ENCODE peak calls at places on chromosomes 13 and 19, in five cellular contexts. D is lower leg skin, N is upper lobe of left lung, Q is gastrocnemius medialis, T is testis. O is an unnamed sample.
A peak's percentile ranks its signal among the peaks of the same experiment; 100 is the strongest.

GRCh38 chr19:21047712-21048111 is 27.3 kb downstream of the ZNF430 start:
- DNase-seq in D (no peak), N (no peak), Q (no peak), T (no peak), O (no peak)

GRCh38 chr19:29909545-29909944 is 32.5 kb upstream of the URI1 start:
- DNase-seq in D (peak; percentile 77), N (no peak), Q (no peak), T (no peak), O (no peak)

GRCh38 chr13:33258437-33259193 is 26.9 kb downstream of the STARD13 start:
- DNase-seq in D (no peak), N (no peak), Q (no peak), T (no peak), O (no peak)

GRCh38 chr13:39040206-39040605 is 1.9 kb downstream of the NHLRC3 start:
- DNase-seq in D (no peak), N (no peak), Q (no peak), T (no peak), O (no peak)

GRCh38 chr13:47119568-47120080 is 222.8 kb upstream of the HTR2A start:
- DNase-seq in D (no peak), N (no peak), Q (no peak), T (no peak), O (no peak)

GRCh38 chr19:46085888-46086287 is 38.6 kb downstream of the IGFL3 start:
- DNase-seq in D (no peak), N (no peak), Q (no peak), T (no peak), O (no peak)

GRCh38 chr13:46369506-46370268 is 17.4 kb downstream of the RUBCNL start:
- DNase-seq in D (no peak), N (no peak), Q (no peak), T (no peak), O (peak; percentile 37)

GRCh38 chr19:46288896-46289588 is 7.8 kb upstream of the HIF3A start:
- DNase-seq in D (no peak), N (no peak), Q (no peak), T (no peak), O (peak; percentile 19)

GRCh38 chr13:109145631-109146030 is 516.2 kb downstream of the MYO16 start:
- DNase-seq in D (no peak), N (no peak), Q (peak; percentile 10), T (peak; percentile 66), O (peak; percentile 57)

DNA sequence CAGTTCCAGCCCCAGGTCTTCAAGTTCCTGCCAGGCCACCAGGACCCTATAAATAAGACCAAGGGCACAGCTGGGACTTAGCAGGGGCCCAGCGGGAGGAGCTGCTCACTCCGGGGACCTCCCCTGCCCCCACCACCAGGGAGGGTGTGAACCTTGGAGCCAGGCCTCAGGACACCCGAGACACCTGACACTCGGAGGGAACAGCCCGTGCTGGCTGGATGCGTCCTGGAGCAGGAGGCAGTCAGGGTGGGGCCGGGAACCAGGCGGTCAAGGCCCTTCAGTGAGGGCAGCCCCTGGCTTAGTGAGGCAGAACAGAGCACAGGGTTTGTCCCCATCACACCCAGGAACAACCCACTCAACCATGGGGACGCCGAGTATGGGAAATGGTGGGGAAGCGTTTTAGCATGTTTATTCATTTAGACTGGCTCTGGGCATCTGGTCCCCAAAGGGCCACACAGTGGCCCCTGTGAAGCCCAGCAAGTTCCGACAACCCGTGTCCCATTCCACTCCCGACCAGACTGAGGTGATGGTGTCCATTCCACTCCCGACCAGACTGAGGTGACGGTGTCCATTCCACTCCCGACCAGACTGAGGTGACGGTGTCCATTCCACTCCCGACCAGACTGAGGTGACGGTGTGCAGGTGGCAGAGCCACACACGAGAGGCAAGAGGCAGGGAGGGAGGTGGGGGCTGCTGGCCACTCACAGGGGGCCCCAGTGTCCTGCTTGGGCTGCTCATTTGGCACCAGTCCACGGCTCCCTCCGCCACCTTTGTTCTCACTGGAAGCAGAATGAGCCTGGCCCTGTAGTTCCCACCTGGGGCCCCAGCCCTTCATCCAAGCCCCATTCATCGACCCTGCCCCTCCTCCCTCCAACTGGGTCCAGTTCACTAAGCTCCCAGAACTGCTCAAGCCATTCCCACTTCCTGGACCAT is 2.2 kb upstream of the MIDN start:
- DNase-seq in D (peak; percentile 95), N (peak; percentile 65), Q (peak; percentile 97), T (peak; percentile 88), O (peak; percentile 99)
- TF ChIP-seq POLR2A in D (no peak), N (peak; percentile 27), Q (peak; percentile 94), T (no peak), O (peak; percentile 62)

GRCh38 chr13:113209880-113210421 is 538 bp downstream of the CUL4A start:
- DNase-seq in D (peak; percentile 93), N (peak; percentile 93), Q (peak; percentile 55), T (peak; percentile 74), O (peak; percentile 69)
- TF ChIP-seq POLR2A in D (no peak), N (peak; percentile 33), Q (no peak), T (no peak), O (no peak)

GRCh38 chr19:11964858-11965645 is at the start of gene ZNF763:
- DNase-seq in D (peak; percentile 99), N (peak; percentile 93), Q (peak; percentile 81), T (peak; percentile 98), O (peak; percentile 98)
- TF ChIP-seq POLR2A in D (no peak), N (peak; percentile 78), Q (peak; percentile 56), T (peak; percentile 26), O (peak; percentile 87)

GRCh38 chr19:34386645-34387445 is 17.4 kb upstream of the PDCD2L start:
- DNase-seq in D (no peak), N (no peak), Q (no peak), T (no peak), O (no peak)
- TF ChIP-seq POLR2A in D (no peak), N (no peak), Q (no peak), T (no peak), O (no peak)

DNA sequence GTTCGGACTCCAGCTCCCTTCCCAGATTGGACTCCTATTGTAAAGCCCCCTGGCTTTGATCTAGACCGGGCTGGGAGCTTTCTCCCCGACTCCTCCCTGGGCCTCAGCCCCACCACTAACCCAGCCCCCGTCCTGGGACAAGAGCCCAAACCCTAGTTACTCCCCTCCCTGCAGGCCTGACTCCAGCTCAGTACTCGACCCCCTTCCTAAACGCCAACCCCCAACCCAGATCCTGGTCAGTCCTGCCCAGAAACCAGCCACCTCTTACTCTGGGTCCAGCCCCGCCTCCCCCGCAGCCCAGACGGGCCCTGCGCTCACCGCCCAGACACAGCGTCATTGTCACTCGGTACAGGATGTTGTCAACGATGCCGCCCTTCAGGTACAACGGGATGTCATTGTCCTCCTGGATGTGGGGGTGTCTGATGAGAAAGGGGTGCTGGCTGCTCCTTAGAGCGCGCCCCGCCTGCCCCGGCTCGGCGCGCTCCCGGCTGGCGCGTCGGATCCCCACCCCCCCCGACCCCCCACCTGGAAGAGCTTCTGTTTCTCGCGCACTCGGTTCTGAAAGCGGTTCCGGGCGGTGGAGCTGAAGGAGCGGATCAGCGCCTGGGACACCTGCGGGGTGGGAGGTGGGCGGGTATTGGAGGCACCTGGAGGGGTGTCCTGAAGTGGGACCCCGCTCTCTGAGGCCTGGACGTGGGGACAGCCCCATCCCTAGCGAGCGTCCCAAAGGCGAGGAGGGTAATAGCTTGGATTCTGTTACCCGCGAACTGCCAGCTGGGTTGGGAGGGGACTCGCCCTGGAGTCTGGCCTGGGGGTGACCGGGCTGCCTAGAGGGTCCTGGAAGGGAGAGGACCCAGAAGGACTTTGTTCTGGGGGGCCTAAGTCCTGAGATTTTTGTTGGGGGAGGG is 849 bp downstream of the COX7A1 start:
- DNase-seq in D (peak; percentile 95), N (peak; percentile 79), Q (peak; percentile 56), T (peak; percentile 41), O (peak; percentile 64)
- TF ChIP-seq POLR2A in D (no peak), N (peak; percentile 52), Q (peak; percentile 73), T (no peak), O (peak; percentile 43)

DNA sequence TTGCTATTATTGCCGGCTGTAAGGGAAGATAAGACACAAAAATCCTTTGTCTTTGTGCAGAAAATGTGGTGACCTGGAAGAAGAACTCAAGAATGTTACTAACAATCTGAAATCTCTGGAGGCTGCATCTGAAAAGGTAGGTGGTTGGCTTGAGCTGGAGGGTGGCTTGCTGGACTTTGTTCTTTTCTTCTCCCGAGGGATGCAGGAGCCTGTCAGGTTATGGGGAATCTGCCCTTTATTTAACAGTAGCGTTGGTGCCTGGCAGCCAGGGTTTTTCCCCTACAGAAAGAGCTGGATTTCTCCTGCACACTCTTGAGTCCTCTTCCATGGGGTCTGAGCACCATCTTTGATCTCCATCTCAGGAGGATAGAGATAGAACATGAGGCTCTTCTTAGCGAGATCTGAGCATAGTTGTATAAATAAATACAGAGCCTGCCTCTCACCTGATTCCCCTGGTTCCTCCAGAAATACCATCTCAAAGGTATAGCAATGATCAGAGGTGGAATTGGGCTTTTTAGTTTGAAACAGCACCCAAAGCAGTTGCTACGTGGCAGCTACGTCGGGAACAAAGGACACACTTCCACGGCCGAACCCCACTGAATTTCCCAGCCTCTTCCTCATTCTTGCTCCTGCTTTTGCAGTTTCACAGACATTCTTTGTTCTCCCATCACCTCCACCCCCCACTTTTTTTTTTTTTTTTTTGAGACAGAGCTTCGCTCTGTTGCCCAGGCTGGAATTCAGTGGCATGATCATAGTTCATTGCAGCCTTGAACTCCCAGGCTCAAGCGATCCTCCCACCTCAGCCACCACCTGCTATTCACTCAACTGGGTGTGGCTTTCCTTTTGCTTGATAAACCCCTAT is 12.9 kb downstream of the TPM4 start:
- DNase-seq in D (no peak), N (no peak), Q (no peak), T (peak; percentile 84), O (no peak)
- TF ChIP-seq POLR2A in D (no peak), N (no peak), Q (no peak), T (no peak), O (no peak)

GRCh38 chr13:28495586-28496564 is 947 bp upstream of the FLT1 start:
- DNase-seq in D (no peak), N (no peak), Q (no peak), T (no peak), O (no peak)
- TF ChIP-seq POLR2A in D (no peak), N (no peak), Q (no peak), T (no peak), O (no peak)

GRCh38 chr19:48874309-48875135 is 2.3 kb downstream of the PPP1R15A start:
- DNase-seq in D (peak; percentile 92), N (no peak), Q (no peak), T (no peak), O (peak; percentile 57)

GRCh38 chr19:48870048-48870447 is 1.6 kb upstream of the PLEKHA4 start:
- DNase-seq in D (no peak), N (no peak), Q (no peak), T (no peak), O (no peak)

GRCh38 chr19:48872884-48873475 is 759 bp downstream of the PPP1R15A start:
- DNase-seq in D (peak; percentile 97), N (peak; percentile 83), Q (peak; percentile 92), T (peak; percentile 94), O (peak; percentile 89)

GRCh38 chr19:48873476-48874308 is 1.5 kb downstream of the PPP1R15A start:
- DNase-seq in D (peak; percentile 88), N (no peak), Q (no peak), T (peak; percentile 72), O (no peak)

GRCh38 chr19:48872182-48872883 is at the start of gene PPP1R15A:
- DNase-seq in D (peak; percentile 100), N (peak; percentile 97), Q (peak; percentile 96), T (peak; percentile 99), O (peak; percentile 98)
- TF ChIP-seq POLR2A in D (no peak), N (peak; percentile 100), Q (peak; percentile 100), T (peak; percentile 98), O (peak; percentile 99)